ENCODE peak calls at places on chromosome 19, in six cellular contexts. M is endothelial cell, Y is upper lobe of right lung, P is GM12864, E is heart right ventricle, N is AG10803. G is an unnamed sample.

GRCh38 chr19:56566904-56567273 is 379 bp upstream of the ZNF470 start:
- DNase-seq in E (peak; percentile 54), P (no peak), M (peak; percentile 30), Y (peak; percentile 78), N (no peak), G (no peak)

GRCh38 chr19:15378529-15379082 is 981 bp downstream of the AKAP8 start:
- DNase-seq in E (no peak), P (peak; percentile 36), M (peak; percentile 37), Y (peak; percentile 79), N (peak; percentile 49), G (peak; percentile 73)

GRCh38 chr19:55113570-55114039 is 3.8 kb downstream of the PPP1R12C start:
- DNase-seq in N (peak; percentile 92), E (peak; percentile 98), P (no peak), Y (peak; percentile 83), M (peak; percentile 77), G (no peak)

GRCh38 chr19:51094696-51095279 is 12.1 kb upstream of the KLK14 start:
- DNase-seq in E (no peak), Y (no peak), M (peak; percentile 69), P (no peak), N (no peak), G (no peak)

GRCh38 chr19:51693819-51694218 is 689 bp downstream of the SPACA6 start:
- DNase-seq in E (no peak), P (no peak), M (no peak), N (no peak), Y (no peak), G (no peak)

GRCh38 chr19:17202249-17202648 is 12.9 kb upstream of the USE1 start:
- DNase-seq in P (no peak), E (no peak), M (no peak), N (no peak), Y (no peak), G (no peak)

GRCh38 chr19:41955521-41955920 is 3.6 kb downstream of the RABAC1 start:
- DNase-seq in P (no peak), Y (no peak), M (no peak), E (no peak), N (no peak), G (no peak)

GRCh38 chr19:41999071-41999877 is 5.2 kb upstream of the ATP1A3 start:
- DNase-seq in P (no peak), Y (no peak), E (no peak), N (no peak), M (peak; percentile 26), G (no peak)

GRCh38 chr19:35168261-35168660 is 13.7 kb downstream of the FXYD5 start:
- DNase-seq in Y (peak; percentile 30), M (no peak), E (no peak), N (no peak), P (no peak), G (no peak)

GRCh38 chr19:55174425-55175116 is 5.5 kb downstream of the SYT5 start:
- DNase-seq in N (no peak), P (no peak), E (no peak), M (no peak), Y (no peak), G (no peak)

GRCh38 chr19:38759590-38760003 is 13.7 kb downstream of the LGALS7 start:
- DNase-seq in N (no peak), P (no peak), M (no peak), E (no peak), Y (no peak), G (no peak)

GRCh38 chr19:29785955-29786589 is 25.7 kb upstream of the CCNE1 start:
- DNase-seq in N (no peak), E (no peak), P (no peak), Y (no peak), M (no peak), G (no peak)

GRCh38 chr19:14519860-14520407 is 1.7 kb upstream of the DNAJB1 start:
- DNase-seq in E (no peak), N (peak; percentile 75), P (no peak), Y (no peak), M (no peak), G (no peak)

GRCh38 chr19:7393459-7393858 is 44.7 kb downstream of the ARHGEF18 start:
- DNase-seq in M (no peak), E (no peak), Y (no peak), N (no peak), P (no peak), G (no peak)

GRCh38 chr19:52188822-52189744 is 769 bp upstream of the PPP2R1A start:
- DNase-seq in M (peak; percentile 43), N (no peak), E (no peak), Y (peak; percentile 100), P (no peak), G (no peak)

GRCh38 chr19:55319786-55320185 is 5.4 kb downstream of the TMEM150B start:
- DNase-seq in Y (no peak), N (peak; percentile 27), E (peak; percentile 44), M (peak; percentile 74), P (no peak), G (no peak)

GRCh38 chr19:35222373-35223005 is 6.0 kb downstream of the FAM187B start:
- DNase-seq in E (no peak), Y (peak; percentile 53), M (no peak), P (no peak), N (no peak), G (no peak)

GRCh38 chr19:35213678-35214632 is 14.6 kb downstream of the FAM187B start:
- DNase-seq in P (peak; percentile 80), Y (peak; percentile 72), E (peak; percentile 93), N (peak; percentile 45), M (no peak), G (no peak)

DNA sequence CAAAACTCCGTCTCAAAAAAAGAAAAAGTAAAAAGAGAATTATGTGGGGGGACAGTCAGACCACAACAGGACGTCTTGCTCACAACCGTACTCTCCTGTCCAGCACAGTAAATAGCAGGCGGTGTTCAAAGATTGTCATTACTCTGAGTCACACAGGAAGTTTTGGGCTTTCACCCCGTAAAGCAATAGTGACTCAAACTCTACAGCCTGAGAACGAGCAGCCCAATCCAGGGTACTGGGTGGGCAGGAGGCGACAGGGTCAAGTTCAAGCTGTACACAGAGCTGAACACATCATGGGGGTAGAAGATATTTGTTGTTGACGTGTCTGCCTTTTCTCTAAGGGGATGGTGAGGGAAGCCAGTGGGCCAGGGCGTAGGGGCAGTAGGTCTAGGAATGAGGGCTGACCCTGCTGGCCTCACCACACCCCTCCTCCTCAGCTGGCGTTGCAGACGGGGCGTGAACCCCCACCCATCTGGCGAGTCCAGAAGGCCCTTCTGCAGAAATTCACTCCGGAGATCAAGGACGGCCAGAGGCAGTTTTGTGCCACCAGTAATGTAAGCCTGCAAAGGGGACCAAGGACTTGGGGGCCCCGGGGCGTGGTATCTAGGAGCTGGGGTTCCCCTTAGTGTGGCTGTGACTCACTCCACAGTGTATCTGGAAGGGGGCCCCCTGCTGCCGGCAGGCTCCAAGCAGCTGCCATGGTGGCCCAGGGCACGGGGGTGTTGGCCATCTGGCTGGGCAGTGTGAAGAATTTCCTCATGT is 23.3 kb downstream of the PRR12 start:
- DNase-seq in M (no peak), E (no peak), P (no peak), N (peak; percentile 74), Y (no peak), G (no peak)
- TF ChIP-seq CTCF in M (no peak), E (no peak), P (no peak), N (no peak), Y (no peak), G (peak; percentile 31)

DNA sequence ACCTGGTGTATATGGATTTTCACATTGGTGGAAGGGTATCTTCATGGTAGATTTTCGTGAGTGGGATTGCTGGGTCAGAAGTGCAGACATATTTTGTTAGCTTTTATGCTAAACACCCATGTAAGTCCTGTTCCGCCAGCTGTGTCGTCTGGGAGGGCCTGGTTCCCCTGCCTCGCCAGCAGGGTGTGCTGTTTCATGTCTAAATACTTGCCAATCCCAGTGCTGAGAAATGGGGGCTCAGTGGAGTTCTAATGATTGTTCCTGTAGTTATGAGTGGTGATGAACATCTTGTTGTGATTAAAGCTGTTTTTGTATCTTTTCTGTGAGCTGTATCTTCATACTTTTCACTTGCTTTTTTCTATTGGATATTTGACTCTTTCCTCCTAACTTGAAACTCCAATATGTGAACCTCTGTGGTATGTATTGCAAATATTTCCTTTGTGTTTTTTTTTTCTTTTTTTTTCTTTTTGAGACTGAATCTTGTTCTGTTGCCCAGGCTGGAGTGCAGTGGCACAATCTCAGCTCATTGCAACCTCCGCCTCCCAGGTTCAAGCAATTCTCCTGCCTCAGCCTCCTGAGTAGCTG is 32.7 kb downstream of the KDM4B start:
- DNase-seq in N (peak; percentile 88), Y (no peak), E (no peak), P (no peak), M (peak; percentile 65), G (no peak)
- TF ChIP-seq CTCF in N (peak; percentile 89), Y (peak; percentile 59), E (peak; percentile 53), P (peak; percentile 73), M (peak; percentile 66), G (peak; percentile 84)

DNA sequence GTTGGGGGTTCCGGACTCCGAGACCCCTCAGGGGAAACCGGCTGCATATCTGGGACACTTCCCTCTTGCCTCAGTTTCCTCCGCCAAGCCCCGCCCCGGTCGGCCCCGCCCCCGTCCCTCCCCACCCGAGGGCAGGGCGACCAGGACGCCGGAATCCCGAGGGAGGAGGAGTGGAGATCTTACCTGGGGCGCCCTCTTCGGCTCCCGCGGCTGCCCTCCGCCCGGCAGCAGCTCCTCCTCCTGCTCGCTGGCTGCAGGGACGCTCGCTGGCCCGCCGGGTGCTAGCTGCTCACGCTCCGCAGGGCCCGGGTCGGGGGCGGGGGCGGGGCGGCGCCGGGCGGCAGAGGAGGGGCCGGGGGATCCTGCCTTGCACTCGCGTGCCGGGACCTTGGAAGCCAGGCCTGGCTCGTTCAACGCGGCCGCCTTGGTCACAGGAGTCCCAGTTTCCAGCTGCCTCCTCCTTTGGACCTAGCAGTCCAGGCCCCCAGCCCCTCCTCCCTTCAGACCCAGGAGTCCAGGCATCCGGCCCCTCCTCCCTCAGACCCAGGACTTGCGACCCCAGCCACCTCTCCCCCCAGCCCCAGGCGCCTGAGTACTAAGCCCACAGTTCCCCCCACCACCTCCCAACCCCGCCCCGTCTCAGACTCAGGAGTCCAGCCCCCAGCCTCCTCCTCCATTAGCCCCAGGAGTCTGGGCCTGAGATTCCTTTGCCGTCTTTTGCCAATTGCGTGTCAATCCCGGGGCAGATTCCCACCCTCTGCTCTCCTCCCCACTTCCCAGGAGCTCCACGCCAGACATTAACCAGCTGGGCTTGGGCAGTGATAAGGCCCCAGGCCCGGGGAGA is at the start of gene NTF4:
- DNase-seq in M (peak; percentile 54), Y (no peak), N (no peak), E (no peak), P (no peak), G (no peak)
- TF ChIP-seq CTCF in M (no peak), Y (no peak), N (no peak), E (no peak), P (no peak), G (no peak)

GRCh38 chr19:40392894-40393517 is 3.0 kb upstream of the HIPK4 start:
- DNase-seq in E (no peak), N (no peak), Y (peak; percentile 80), M (no peak), P (no peak), G (no peak)
- TF ChIP-seq CTCF in E (peak; percentile 24), N (peak; percentile 36), Y (peak; percentile 41), M (no peak), P (peak; percentile 42), G (peak; percentile 29)

G was measured in chondrocyte.